ENCODE peak calls at places on chromosomes 2 and 18, in seven cellular contexts. One of them, this sample, is unnamed.

GRCh38 chr2:136134126-136134525 is 16.2 kb upstream of the CXCR4 start:
- DNase-seq in omental fat pad: no peak
- DNase-seq in fibroblast of pulmonary artery: no peak
- DNase-seq in fibroblast of lung: no peak
- DNase-seq in lower lobe of right lung: no peak
- DNase-seq in epithelial cell of esophagus: no peak
- DNase-seq in IMR-90: no peak
- DNase-seq in this sample: no peak

GRCh38 chr2:234330902-234331301 is 166.0 kb downstream of the ARL4C start:
- DNase-seq in omental fat pad: no peak
- DNase-seq in fibroblast of pulmonary artery: no peak
- DNase-seq in fibroblast of lung: no peak
- DNase-seq in lower lobe of right lung: no peak
- DNase-seq in epithelial cell of esophagus: no peak
- DNase-seq in IMR-90: no peak
- DNase-seq in this sample: no peak

GRCh38 chr2:237474511-237474911 is 12.5 kb upstream of the MLPH start:
- DNase-seq in omental fat pad: no peak
- DNase-seq in fibroblast of pulmonary artery: no peak
- DNase-seq in fibroblast of lung: no peak
- DNase-seq in lower lobe of right lung: peak; percentile 74
- DNase-seq in epithelial cell of esophagus: no peak
- DNase-seq in IMR-90: no peak
- DNase-seq in this sample: no peak

GRCh38 chr18:3360211-3360610 is 89.8 kb upstream of the TGIF1 start:
- DNase-seq in omental fat pad: no peak
- DNase-seq in fibroblast of pulmonary artery: no peak
- DNase-seq in fibroblast of lung: no peak
- DNase-seq in lower lobe of right lung: no peak
- DNase-seq in epithelial cell of esophagus: no peak
- DNase-seq in IMR-90: no peak
- DNase-seq in this sample: no peak

GRCh38 chr2:133801956-133802355 is 233.7 kb upstream of the NCKAP5 start:
- DNase-seq in omental fat pad: no peak
- DNase-seq in fibroblast of pulmonary artery: no peak
- DNase-seq in fibroblast of lung: no peak
- DNase-seq in lower lobe of right lung: no peak
- DNase-seq in epithelial cell of esophagus: no peak
- DNase-seq in IMR-90: no peak
- DNase-seq in this sample: no peak

GRCh38 chr2:195769975-195770374 is 112.9 kb downstream of the SLC39A10 start:
- DNase-seq in omental fat pad: no peak
- DNase-seq in fibroblast of pulmonary artery: no peak
- DNase-seq in fibroblast of lung: no peak
- DNase-seq in lower lobe of right lung: no peak
- DNase-seq in epithelial cell of esophagus: peak; percentile 64
- DNase-seq in IMR-90: peak; percentile 8
- DNase-seq in this sample: no peak

GRCh38 chr2:131112477-131113027 is 7.4 kb downstream of the PLEKHB2 start:
- DNase-seq in omental fat pad: no peak
- DNase-seq in fibroblast of pulmonary artery: peak; percentile 39
- DNase-seq in fibroblast of lung: peak; percentile 22
- DNase-seq in lower lobe of right lung: no peak
- DNase-seq in epithelial cell of esophagus: no peak
- DNase-seq in IMR-90: peak; percentile 26
- DNase-seq in this sample: no peak

GRCh38 chr2:40243581-40243980 is 208.3 kb downstream of the SLC8A1 start:
- DNase-seq in omental fat pad: no peak
- DNase-seq in fibroblast of pulmonary artery: peak; percentile 39
- DNase-seq in fibroblast of lung: peak; percentile 93
- DNase-seq in lower lobe of right lung: no peak
- DNase-seq in epithelial cell of esophagus: no peak
- DNase-seq in IMR-90: peak; percentile 91
- DNase-seq in this sample: peak; percentile 79

GRCh38 chr2:37934591-37935513 is 9.8 kb downstream of the RMDN2 start:
- DNase-seq in omental fat pad: no peak
- DNase-seq in fibroblast of pulmonary artery: no peak
- DNase-seq in fibroblast of lung: no peak
- DNase-seq in lower lobe of right lung: no peak
- DNase-seq in epithelial cell of esophagus: no peak
- DNase-seq in IMR-90: no peak
- DNase-seq in this sample: no peak

GRCh38 chr2:179311071-179311470 is 46.4 kb upstream of the SESTD1 start:
- DNase-seq in omental fat pad: no peak
- DNase-seq in fibroblast of pulmonary artery: no peak
- DNase-seq in fibroblast of lung: no peak
- DNase-seq in lower lobe of right lung: no peak
- DNase-seq in epithelial cell of esophagus: no peak
- DNase-seq in IMR-90: no peak
- DNase-seq in this sample: no peak

GRCh38 chr2:41854227-41854626 is 193.6 kb upstream of the PKDCC start:
- DNase-seq in omental fat pad: no peak
- DNase-seq in fibroblast of pulmonary artery: no peak
- DNase-seq in fibroblast of lung: peak; percentile 41
- DNase-seq in lower lobe of right lung: no peak
- DNase-seq in epithelial cell of esophagus: peak; percentile 71
- DNase-seq in IMR-90: peak; percentile 64
- DNase-seq in this sample: no peak

GRCh38 chr2:3785220-3785889 is 82.0 kb downstream of the DCDC2C start:
- DNase-seq in omental fat pad: no peak
- DNase-seq in fibroblast of pulmonary artery: no peak
- DNase-seq in fibroblast of lung: peak; percentile 1
- DNase-seq in lower lobe of right lung: no peak
- DNase-seq in epithelial cell of esophagus: peak; percentile 67
- DNase-seq in IMR-90: peak; percentile 74
- DNase-seq in this sample: no peak

GRCh38 chr2:47867205-47867604 is 39.1 kb downstream of the FBXO11 start:
- DNase-seq in omental fat pad: no peak
- DNase-seq in fibroblast of pulmonary artery: peak; percentile 85
- DNase-seq in fibroblast of lung: peak; percentile 88
- DNase-seq in lower lobe of right lung: no peak
- DNase-seq in epithelial cell of esophagus: peak; percentile 72
- DNase-seq in IMR-90: peak; percentile 75
- DNase-seq in this sample: peak; percentile 39

GRCh38 chr18:45856526-45856925 is 31.1 kb downstream of the SIGLEC15 start:
- DNase-seq in omental fat pad: no peak
- DNase-seq in fibroblast of pulmonary artery: peak; percentile 98
- DNase-seq in fibroblast of lung: peak; percentile 81
- DNase-seq in lower lobe of right lung: no peak
- DNase-seq in epithelial cell of esophagus: peak; percentile 30
- DNase-seq in IMR-90: peak; percentile 87
- DNase-seq in this sample: no peak

GRCh38 chr2:70367722-70368323 is 66.0 kb upstream of the FAM136A start:
- DNase-seq in omental fat pad: no peak
- DNase-seq in fibroblast of pulmonary artery: peak; percentile 53
- DNase-seq in fibroblast of lung: peak; percentile 32
- DNase-seq in lower lobe of right lung: no peak
- DNase-seq in epithelial cell of esophagus: peak; percentile 57
- DNase-seq in IMR-90: peak; percentile 14
- DNase-seq in this sample: no peak

GRCh38 chr18:59646228-59646945 is 50.8 kb downstream of the CCBE1 start:
- DNase-seq in omental fat pad: no peak
- DNase-seq in fibroblast of pulmonary artery: no peak
- DNase-seq in fibroblast of lung: no peak
- DNase-seq in lower lobe of right lung: no peak
- DNase-seq in epithelial cell of esophagus: no peak
- DNase-seq in IMR-90: no peak
- DNase-seq in this sample: no peak

GRCh38 chr2:127811397-127811860 is 458 bp upstream of the WDR33 start:
- DNase-seq in omental fat pad: no peak
- DNase-seq in fibroblast of pulmonary artery: peak; percentile 3
- DNase-seq in fibroblast of lung: no peak
- DNase-seq in lower lobe of right lung: peak; percentile 53
- DNase-seq in epithelial cell of esophagus: no peak
- DNase-seq in IMR-90: no peak
- DNase-seq in this sample: no peak

GRCh38 chr2:195622966-195623365 is 34.1 kb upstream of the SLC39A10 start:
- DNase-seq in omental fat pad: no peak
- DNase-seq in fibroblast of pulmonary artery: no peak
- DNase-seq in fibroblast of lung: peak; percentile 43
- DNase-seq in lower lobe of right lung: no peak
- DNase-seq in epithelial cell of esophagus: peak; percentile 96
- DNase-seq in IMR-90: peak; percentile 12
- DNase-seq in this sample: no peak

GRCh38 chr2:201257381-201257940 is 2.9 kb upstream of the CASP8 start:
- DNase-seq in omental fat pad: no peak
- DNase-seq in fibroblast of pulmonary artery: no peak
- DNase-seq in fibroblast of lung: no peak
- DNase-seq in lower lobe of right lung: peak; percentile 71
- DNase-seq in epithelial cell of esophagus: no peak
- DNase-seq in IMR-90: peak; percentile 5
- DNase-seq in this sample: no peak

GRCh38 chr2:234630676-234631350 is 133.9 kb upstream of the ARL4C start:
- DNase-seq in omental fat pad: no peak
- DNase-seq in fibroblast of pulmonary artery: no peak
- DNase-seq in fibroblast of lung: peak; percentile 55
- DNase-seq in lower lobe of right lung: no peak
- DNase-seq in epithelial cell of esophagus: peak; percentile 73
- DNase-seq in IMR-90: peak; percentile 43
- DNase-seq in this sample: no peak

DNA sequence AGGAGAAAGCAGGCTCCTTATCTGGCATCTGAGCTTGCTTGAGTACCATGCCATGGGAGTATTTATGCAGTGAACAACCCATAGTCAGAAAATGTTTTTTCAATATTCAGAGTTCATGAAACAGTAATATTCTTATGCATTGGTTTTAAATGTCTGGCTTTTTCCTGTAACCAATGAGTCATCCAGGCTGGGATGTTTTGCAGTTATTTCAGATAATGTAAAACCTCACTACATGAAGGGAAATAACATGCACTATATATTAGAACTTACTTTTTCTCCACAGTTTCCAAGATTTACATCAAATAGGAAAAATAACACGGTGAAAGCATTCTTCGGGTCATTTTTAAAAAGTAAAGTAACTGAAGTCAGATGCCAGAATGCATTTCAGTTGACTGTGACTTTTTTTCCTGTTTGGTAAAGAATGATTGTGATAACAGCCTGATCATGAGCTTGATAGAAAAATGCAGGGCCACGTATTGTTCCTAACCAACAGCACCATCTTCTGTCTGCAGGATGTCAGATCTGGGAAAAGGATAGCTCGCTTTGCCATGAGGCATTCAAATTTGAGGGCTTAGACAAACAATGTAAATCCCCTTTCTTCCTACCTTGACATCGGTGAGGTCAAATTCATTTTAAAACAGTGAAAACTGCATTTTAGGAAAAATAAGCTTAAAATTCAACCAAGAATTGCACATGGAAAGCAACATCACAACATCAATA is 152.8 kb downstream of the DSC3 start:
- DNase-seq in omental fat pad: no peak
- DNase-seq in fibroblast of pulmonary artery: peak; percentile 33
- DNase-seq in fibroblast of lung: peak; percentile 23
- DNase-seq in lower lobe of right lung: no peak
- DNase-seq in epithelial cell of esophagus: peak; percentile 46
- DNase-seq in IMR-90: no peak
- DNase-seq in this sample: no peak
- TF ChIP-seq CTCF in omental fat pad: no peak
- TF ChIP-seq CTCF in fibroblast of pulmonary artery: peak; percentile 26
- TF ChIP-seq CTCF in fibroblast of lung: no peak
- TF ChIP-seq CTCF in lower lobe of right lung: peak; percentile 40
- TF ChIP-seq CTCF in epithelial cell of esophagus: peak; percentile 63
- TF ChIP-seq CTCF in IMR-90: no peak
- TF ChIP-seq CTCF in this sample: no peak

GRCh38 chr2:44964704-44965343 is 23.3 kb downstream of the SIX3 start:
- DNase-seq in omental fat pad: no peak
- DNase-seq in fibroblast of pulmonary artery: no peak
- DNase-seq in fibroblast of lung: no peak
- DNase-seq in lower lobe of right lung: no peak
- DNase-seq in epithelial cell of esophagus: no peak
- DNase-seq in IMR-90: no peak
- DNase-seq in this sample: no peak
- TF ChIP-seq CTCF in omental fat pad: no peak
- TF ChIP-seq CTCF in fibroblast of pulmonary artery: no peak
- TF ChIP-seq CTCF in fibroblast of lung: peak; percentile 7
- TF ChIP-seq CTCF in lower lobe of right lung: no peak
- TF ChIP-seq CTCF in epithelial cell of esophagus: peak; percentile 10
- TF ChIP-seq CTCF in IMR-90: peak; percentile 6
- TF ChIP-seq CTCF in this sample: peak; percentile 39

GRCh38 chr2:158755738-158756137 is 39.4 kb upstream of the DAPL1 start:
- DNase-seq in omental fat pad: no peak
- DNase-seq in fibroblast of pulmonary artery: no peak
- DNase-seq in fibroblast of lung: no peak
- DNase-seq in lower lobe of right lung: no peak
- DNase-seq in epithelial cell of esophagus: no peak
- DNase-seq in IMR-90: no peak
- DNase-seq in this sample: no peak
- TF ChIP-seq CTCF in omental fat pad: no peak
- TF ChIP-seq CTCF in fibroblast of pulmonary artery: peak; percentile 40
- TF ChIP-seq CTCF in fibroblast of lung: peak; percentile 19
- TF ChIP-seq CTCF in lower lobe of right lung: no peak
- TF ChIP-seq CTCF in epithelial cell of esophagus: peak; percentile 42
- TF ChIP-seq CTCF in IMR-90: no peak
- TF ChIP-seq CTCF in this sample: peak; percentile 36

GRCh38 chr2:27324720-27325119 is 1.8 kb upstream of the MPV17 start:
- DNase-seq in omental fat pad: no peak
- DNase-seq in fibroblast of pulmonary artery: no peak
- DNase-seq in fibroblast of lung: no peak
- DNase-seq in lower lobe of right lung: no peak
- DNase-seq in epithelial cell of esophagus: no peak
- DNase-seq in IMR-90: no peak
- DNase-seq in this sample: no peak

GRCh38 chr2:27323592-27324285 is 842 bp upstream of the MPV17 start:
- DNase-seq in omental fat pad: no peak
- DNase-seq in fibroblast of pulmonary artery: no peak
- DNase-seq in fibroblast of lung: no peak
- DNase-seq in lower lobe of right lung: peak; percentile 13
- DNase-seq in epithelial cell of esophagus: peak; percentile 59
- DNase-seq in IMR-90: no peak
- DNase-seq in this sample: no peak

GRCh38 chr2:27322301-27322765 is 564 bp downstream of the MPV17 start:
- DNase-seq in omental fat pad: no peak
- DNase-seq in fibroblast of pulmonary artery: no peak
- DNase-seq in fibroblast of lung: peak; percentile 17
- DNase-seq in lower lobe of right lung: peak; percentile 60
- DNase-seq in epithelial cell of esophagus: peak; percentile 20
- DNase-seq in IMR-90: peak; percentile 8
- DNase-seq in this sample: no peak

GRCh38 chr2:27322766-27323591 is at the start of gene MPV17:
- DNase-seq in omental fat pad: peak; percentile 82
- DNase-seq in fibroblast of pulmonary artery: peak; percentile 92
- DNase-seq in fibroblast of lung: peak; percentile 93
- DNase-seq in lower lobe of right lung: peak; percentile 95
- DNase-seq in epithelial cell of esophagus: peak; percentile 95
- DNase-seq in IMR-90: peak; percentile 91
- DNase-seq in this sample: peak; percentile 47

DNA sequence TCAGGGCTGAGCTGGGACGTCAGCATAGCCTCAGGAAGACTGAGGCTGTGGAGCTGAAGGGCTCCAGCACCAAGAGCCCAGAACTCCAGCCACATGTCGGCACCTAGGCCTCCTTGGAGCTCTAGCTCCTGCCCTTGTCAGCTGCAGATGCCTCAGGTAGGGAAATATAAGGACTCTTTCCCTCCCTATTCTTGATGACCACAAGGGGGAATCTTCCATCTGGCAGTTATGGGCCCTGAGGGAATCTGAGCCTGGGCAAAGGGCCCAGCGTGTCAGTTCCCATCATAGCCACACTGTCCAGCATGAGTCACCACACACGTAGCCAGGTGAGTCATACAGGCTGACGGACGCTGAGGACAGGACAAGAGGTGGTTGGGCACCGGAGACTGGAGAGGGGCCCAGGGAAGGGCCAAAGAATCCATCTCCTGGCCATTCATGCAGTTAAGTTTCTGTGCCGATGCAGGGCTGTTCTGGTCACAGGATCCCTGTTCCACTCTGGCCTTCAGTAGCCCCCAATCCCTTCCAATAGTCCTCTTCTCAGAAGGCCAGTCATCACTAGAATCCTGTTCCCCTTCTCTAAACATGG is 1.8 kb downstream of the MPV17 start:
- DNase-seq in omental fat pad: peak; percentile 59
- DNase-seq in fibroblast of pulmonary artery: peak; percentile 99
- DNase-seq in fibroblast of lung: peak; percentile 98
- DNase-seq in lower lobe of right lung: peak; percentile 61
- DNase-seq in epithelial cell of esophagus: peak; percentile 98
- DNase-seq in IMR-90: peak; percentile 99
- DNase-seq in this sample: peak; percentile 95
- TF ChIP-seq CTCF in omental fat pad: no peak
- TF ChIP-seq CTCF in fibroblast of pulmonary artery: peak; percentile 78
- TF ChIP-seq CTCF in fibroblast of lung: peak; percentile 53
- TF ChIP-seq CTCF in lower lobe of right lung: no peak
- TF ChIP-seq CTCF in epithelial cell of esophagus: peak; percentile 61
- TF ChIP-seq CTCF in IMR-90: peak; percentile 81
- TF ChIP-seq CTCF in this sample: peak; percentile 79

This sample was measured in BJ.